ENCODE peak calls at places on chromosomes 16 and 17, in ten cellular contexts. I is progenitor cell of endocrine pancreas, G is HL-60, C is upper lobe of right lung, D is lung, R is AG10803, W is endodermal cell, E is astrocyte of the spinal cord, H is endothelial cell, U is foreskin fibroblast. Z is an unnamed sample.

GRCh38 chr16:68936729-68937631 is 93.6 kb downstream of the TANGO6 start:
- DNase-seq in I (no peak), G (no peak), C (no peak), D (no peak), R (peak), W (no peak), E (peak), H (no peak), U (peak), Z (no peak)

GRCh38 chr17:73553311-73553710 is 90.9 kb downstream of the SDK2 start:
- DNase-seq in I (no peak), G (no peak), C (no peak), D (no peak), R (no peak), W (no peak), E (no peak), H (no peak), U (no peak), Z (no peak)

GRCh38 chr16:53089434-53090270 is 34.9 kb downstream of the CHD9 start:
- DNase-seq in I (no peak), G (no peak), C (no peak), D (no peak), R (peak), W (no peak), E (no peak), H (no peak), U (peak), Z (no peak)

GRCh38 chr16:10518479-10519041 is 61.8 kb downstream of the EMP2 start:
- DNase-seq in I (no peak), G (no peak), C (no peak), D (no peak), R (no peak), W (no peak), E (no peak), H (no peak), U (no peak), Z (no peak)

GRCh38 chr16:12317856-12318591 is 341.5 kb downstream of the SNX29 start:
- DNase-seq in I (no peak), G (no peak), C (no peak), D (no peak), R (no peak), W (no peak), E (no peak), H (no peak), U (no peak), Z (no peak)

GRCh38 chr17:42122371-42123303 is at the start of gene HSPB9:
- DNase-seq in I (no peak), G (no peak), C (peak), D (peak), R (no peak), W (peak), E (no peak), H (no peak), U (peak), Z (no peak)

GRCh38 chr17:57121308-57122042 is 36.4 kb downstream of the AKAP1 start:
- DNase-seq in I (peak), G (no peak), C (no peak), D (no peak), R (peak), W (peak), E (peak), H (peak), U (peak), Z (peak)

GRCh38 chr17:12806630-12807029 is 17.3 kb downstream of the ARHGAP44 start:
- DNase-seq in I (no peak), G (no peak), C (no peak), D (no peak), R (no peak), W (no peak), E (no peak), H (no peak), U (no peak), Z (no peak)

GRCh38 chr17:65973237-65973636 is 218.7 kb downstream of the CEP112 start:
- DNase-seq in I (no peak), G (no peak), C (no peak), D (no peak), R (no peak), W (no peak), E (no peak), H (no peak), U (no peak), Z (no peak)

GRCh38 chr17:36550491-36551417 is 6.0 kb downstream of the GGNBP2 start:
- DNase-seq in I (no peak), G (no peak), C (no peak), D (no peak), R (no peak), W (no peak), E (no peak), H (no peak), U (no peak), Z (peak)

GRCh38 chr17:9669551-9670008 is 24.3 kb downstream of the USP43 start:
- DNase-seq in I (no peak), G (no peak), C (peak), D (peak), R (no peak), W (peak), E (no peak), H (no peak), U (no peak), Z (no peak)

GRCh38 chr16:59330030-59330670 is 596.0 kb upstream of the GOT2 start:
- DNase-seq in I (no peak), G (no peak), C (no peak), D (no peak), R (peak), W (no peak), E (peak), H (no peak), U (peak), Z (no peak)

GRCh38 chr16:79363035-79363434 is 237.5 kb downstream of the MAF start:
- DNase-seq in I (no peak), G (no peak), C (no peak), D (no peak), R (no peak), W (no peak), E (no peak), H (no peak), U (no peak), Z (no peak)

GRCh38 chr16:10736926-10737625 is 6.6 kb upstream of the NUBP1 start:
- DNase-seq in I (peak), G (peak), C (no peak), D (peak), R (peak), W (peak), E (peak), H (peak), U (peak), Z (peak)

GRCh38 chr16:87541004-87541881 is 48.4 kb upstream of the ZCCHC14 start:
- DNase-seq in I (no peak), G (no peak), C (no peak), D (no peak), R (peak), W (no peak), E (peak), H (no peak), U (peak), Z (no peak)

DNA sequence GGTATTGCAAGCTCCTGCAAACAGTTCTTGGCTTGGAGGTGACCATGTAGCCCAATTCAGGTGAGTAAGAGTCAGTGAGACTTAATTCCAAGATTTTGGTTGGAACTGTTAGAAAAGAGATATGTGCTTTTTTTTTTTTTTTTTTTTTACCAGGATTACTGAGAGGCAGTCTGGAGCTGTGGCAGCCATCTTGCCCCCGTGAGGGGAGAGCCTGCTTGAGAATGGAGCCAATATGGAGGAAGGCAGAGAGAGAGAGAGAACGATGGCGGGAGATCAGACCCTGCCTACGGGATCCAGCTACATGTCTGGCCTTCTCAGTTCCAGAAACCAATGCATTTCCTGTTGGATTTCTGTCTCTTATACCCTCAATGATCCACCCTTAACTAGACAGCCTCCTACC is 97.8 kb downstream of the MYH11 start:
- DNase-seq in I (no peak), G (no peak), C (no peak), D (no peak), R (no peak), W (no peak), E (no peak), H (no peak), U (no peak), Z (no peak)
- TF ChIP-seq CTCF in I (no peak), G (no peak), C (no peak), D (no peak), R (no peak), W (no peak), E (no peak), H (no peak), U (no peak), Z (no peak)

GRCh38 chr16:74623214-74623842 is 16.4 kb upstream of the GLG1 start:
- DNase-seq in I (no peak), G (no peak), C (no peak), D (no peak), R (peak), W (no peak), E (peak), H (no peak), U (peak), Z (peak)
- TF ChIP-seq CTCF in I (peak), G (peak), C (peak), D (peak), R (peak), W (peak), E (peak), H (peak), U (peak), Z (no peak)

GRCh38 chr16:88760424-88761142 is 24.4 kb downstream of the PIEZO1 start:
- DNase-seq in I (no peak), G (no peak), C (no peak), D (no peak), R (no peak), W (no peak), E (no peak), H (no peak), U (no peak), Z (no peak)
- TF ChIP-seq CTCF in I (no peak), G (no peak), C (no peak), D (no peak), R (no peak), W (no peak), E (no peak), H (no peak), U (no peak), Z (no peak)

GRCh38 chr16:13552062-13552959 is 367.6 kb upstream of the ERCC4 start:
- DNase-seq in I (no peak), G (no peak), C (no peak), D (no peak), R (no peak), W (no peak), E (no peak), H (no peak), U (no peak), Z (no peak)

GRCh38 chr16:13552960-13553257 is 367.0 kb upstream of the ERCC4 start:
- DNase-seq in I (no peak), G (no peak), C (no peak), D (no peak), R (no peak), W (no peak), E (no peak), H (no peak), U (no peak), Z (no peak)

GRCh38 chr16:13554020-13554419 is 365.9 kb upstream of the ERCC4 start:
- DNase-seq in I (no peak), G (no peak), C (no peak), D (no peak), R (no peak), W (no peak), E (no peak), H (no peak), U (no peak), Z (no peak)

GRCh38 chr16:13554643-13555042 is 365.3 kb upstream of the ERCC4 start:
- DNase-seq in I (no peak), G (no peak), C (no peak), D (no peak), R (no peak), W (no peak), E (no peak), H (no peak), U (no peak), Z (no peak)

GRCh38 chr16:13553453-13553985 is 366.4 kb upstream of the ERCC4 start:
- DNase-seq in I (no peak), G (no peak), C (no peak), D (no peak), R (no peak), W (no peak), E (no peak), H (no peak), U (no peak), Z (no peak)
- TF ChIP-seq CTCF in I (no peak), G (no peak), C (no peak), D (no peak), R (no peak), W (no peak), E (no peak), H (no peak), U (no peak), Z (no peak)

DNA sequence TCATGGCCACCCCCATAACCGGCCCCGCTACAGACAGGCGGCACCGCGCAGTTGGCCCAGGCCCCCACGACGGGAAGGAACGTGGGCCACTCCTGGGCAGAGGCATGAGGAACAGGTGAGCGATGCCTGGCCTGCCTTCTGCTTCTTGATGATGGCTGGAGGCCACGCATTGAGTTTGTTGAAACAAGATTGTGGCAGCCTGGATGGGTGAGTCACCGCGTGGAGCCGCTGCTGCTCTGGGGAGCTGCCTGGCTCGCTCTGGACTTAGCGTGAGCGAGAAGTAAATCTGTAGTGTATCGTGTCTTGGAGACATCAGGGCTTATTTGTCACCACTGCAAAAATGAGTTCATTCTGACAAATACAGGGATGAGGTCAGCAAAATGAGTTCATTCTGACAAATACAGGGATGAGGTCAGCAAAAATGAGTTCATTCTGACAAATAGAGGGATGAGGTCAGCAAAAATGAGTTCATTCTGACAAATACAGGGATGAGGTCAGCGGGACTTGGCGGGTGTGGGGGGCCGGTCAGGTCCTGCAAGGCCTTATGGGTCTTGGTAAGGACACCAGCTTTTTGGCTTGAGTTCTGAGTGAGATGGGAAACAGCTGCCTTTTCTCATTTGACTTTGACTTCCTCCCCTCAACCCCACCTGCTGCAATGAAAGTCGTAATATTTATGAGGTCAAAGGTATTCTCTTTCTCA is 93.0 kb downstream of the SEC14L1 start:
- DNase-seq in I (no peak), G (no peak), C (no peak), D (no peak), R (peak), W (peak), E (peak), H (no peak), U (peak), Z (peak)
- TF ChIP-seq CTCF in I (no peak), G (no peak), C (no peak), D (no peak), R (no peak), W (no peak), E (no peak), H (no peak), U (no peak), Z (no peak)

DNA sequence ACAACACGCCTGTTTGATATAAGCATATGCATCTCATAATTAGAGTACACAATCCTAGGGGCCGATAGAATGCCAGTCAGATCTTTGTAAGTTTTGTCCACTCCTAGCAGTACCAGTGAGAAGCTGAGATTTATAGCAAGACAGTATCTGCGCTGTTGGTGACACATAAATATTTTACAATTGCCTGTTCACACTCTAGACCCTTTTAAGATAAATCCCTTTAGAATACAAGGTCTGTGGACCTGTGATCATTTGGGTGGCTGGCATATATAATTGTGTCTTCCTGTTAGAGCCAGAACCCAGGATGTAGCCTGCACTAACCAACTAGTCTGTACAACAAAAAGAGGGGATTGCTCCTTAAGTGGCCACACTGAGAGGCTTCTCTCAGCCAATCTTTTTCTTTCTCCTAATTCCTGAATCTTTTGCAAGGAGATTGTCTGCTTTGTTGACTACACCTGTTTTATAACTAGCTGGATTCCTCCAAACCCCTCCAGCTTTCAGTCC is 74.7 kb downstream of the WIPI1 start:
- DNase-seq in I (no peak), G (no peak), C (no peak), D (no peak), R (peak), W (peak), E (no peak), H (no peak), U (no peak), Z (no peak)
- TF ChIP-seq CTCF in I (no peak), G (no peak), C (no peak), D (no peak), R (no peak), W (no peak), E (no peak), H (no peak), U (no peak), Z (no peak)

GRCh38 chr16:2879854-2880508 is 3.0 kb upstream of the FLYWCH2 start:
- DNase-seq in I (no peak), G (no peak), C (no peak), D (no peak), R (no peak), W (no peak), E (no peak), H (no peak), U (no peak), Z (no peak)
- TF ChIP-seq CTCF in I (no peak), G (no peak), C (no peak), D (no peak), R (no peak), W (no peak), E (no peak), H (no peak), U (no peak), Z (no peak)